ENCODE peak calls at places on chromosomes 13 and 19, in four cellular contexts. I, D, R and C are unnamed samples.

GRCh38 chr13:96686286-96686685 is 308.0 kb downstream of the OXGR1 start:
- DNase-seq in I (no peak), D (no peak), R (no peak), C (no peak)

GRCh38 chr19:12773571-12773970 is 1.8 kb downstream of the HOOK2 start:
- DNase-seq in I (no peak), D (no peak), R (no peak), C (no peak)

GRCh38 chr13:111895896-111896821 is 170.8 kb upstream of the SOX1 start:
- DNase-seq in I (no peak), D (no peak), R (no peak), C (no peak)

GRCh38 chr13:29515372-29515771 is 80.1 kb downstream of the SLC7A1 start:
- DNase-seq in I (no peak), D (no peak), R (no peak), C (no peak)

GRCh38 chr19:2089001-2089711 is 7.0 kb downstream of the MOB3A start:
- DNase-seq in I (no peak), D (no peak), R (no peak), C (no peak)

GRCh38 chr13:33610471-33611015 is 207.4 kb upstream of the RFC3 start:
- DNase-seq in I (peak), D (peak), R (no peak), C (no peak)

GRCh38 chr19:43799502-43800142 is 2.6 kb downstream of the LYPD5 start:
- DNase-seq in I (no peak), D (no peak), R (no peak), C (no peak)

GRCh38 chr19:5804516-5805464 is at the start of gene NRTN:
- DNase-seq in I (peak), D (no peak), R (peak), C (peak)

GRCh38 chr13:44050450-44051063 is 170.9 kb downstream of the LACC1 start:
- DNase-seq in I (no peak), D (peak), R (no peak), C (peak)

GRCh38 chr19:5563008-5563431 is 4.7 kb downstream of the TINCR start:
- DNase-seq in I (peak), D (no peak), R (no peak), C (no peak)

GRCh38 chr13:111458001-111458531 is 137.6 kb downstream of the TEX29 start:
- DNase-seq in I (no peak), D (no peak), R (no peak), C (no peak)

GRCh38 chr13:40648040-40648439 is 18.4 kb downstream of the FOXO1 start:
- DNase-seq in I (no peak), D (no peak), R (no peak), C (no peak)

GRCh38 chr19:54418030-54418929 is 3.0 kb downstream of the TTYH1 start:
- DNase-seq in I (no peak), D (peak), R (peak), C (no peak)

GRCh38 chr19:10929402-10929794 is 787 bp downstream of the TIMM29 start:
- DNase-seq in I (peak), D (no peak), R (peak), C (no peak)

GRCh38 chr13:112735791-112736190 is 46.0 kb downstream of the ATP11A start:
- DNase-seq in I (peak), D (no peak), R (no peak), C (no peak)

GRCh38 chr13:45441633-45442032 is 23.1 kb upstream of the COG3 start:
- DNase-seq in I (no peak), D (peak), R (no peak), C (no peak)

GRCh38 chr13:101712026-101712348 is 259.5 kb downstream of the ITGBL1 start:
- DNase-seq in I (no peak), D (no peak), R (no peak), C (no peak)

GRCh38 chr19:15178629-15179308 is 22.0 kb downstream of the NOTCH3 start:
- DNase-seq in I (peak), D (no peak), R (no peak), C (no peak)

GRCh38 chr19:15184776-15185175 is 16.0 kb downstream of the NOTCH3 start:
- DNase-seq in I (no peak), D (no peak), R (no peak), C (no peak)

GRCh38 chr19:15181394-15181793 is 19.4 kb downstream of the NOTCH3 start:
- DNase-seq in I (peak), D (no peak), R (no peak), C (no peak)

GRCh38 chr19:15177269-15178116 is 23.3 kb downstream of the NOTCH3 start:
- DNase-seq in I (peak), D (peak), R (peak), C (peak)

GRCh38 chr19:15180451-15181390 is 20.1 kb downstream of the NOTCH3 start:
- DNase-seq in I (peak), D (peak), R (peak), C (peak)
- TF ChIP-seq ELF4 in I (no peak), D (no peak), R (no peak), C (no peak)

GRCh38 chr19:16328824-16329482 is 4.3 kb downstream of the KLF2 start:
- DNase-seq in I (no peak), D (no peak), R (no peak), C (no peak)

GRCh38 chr19:16330811-16331690 is 6.4 kb downstream of the KLF2 start:
- DNase-seq in I (no peak), D (no peak), R (no peak), C (no peak)

GRCh38 chr19:16327911-16328823 is 3.5 kb downstream of the KLF2 start:
- DNase-seq in I (no peak), D (no peak), R (no peak), C (no peak)

GRCh38 chr19:16332991-16333624 is 8.5 kb downstream of the KLF2 start:
- DNase-seq in I (no peak), D (no peak), R (no peak), C (no peak)

DNA sequence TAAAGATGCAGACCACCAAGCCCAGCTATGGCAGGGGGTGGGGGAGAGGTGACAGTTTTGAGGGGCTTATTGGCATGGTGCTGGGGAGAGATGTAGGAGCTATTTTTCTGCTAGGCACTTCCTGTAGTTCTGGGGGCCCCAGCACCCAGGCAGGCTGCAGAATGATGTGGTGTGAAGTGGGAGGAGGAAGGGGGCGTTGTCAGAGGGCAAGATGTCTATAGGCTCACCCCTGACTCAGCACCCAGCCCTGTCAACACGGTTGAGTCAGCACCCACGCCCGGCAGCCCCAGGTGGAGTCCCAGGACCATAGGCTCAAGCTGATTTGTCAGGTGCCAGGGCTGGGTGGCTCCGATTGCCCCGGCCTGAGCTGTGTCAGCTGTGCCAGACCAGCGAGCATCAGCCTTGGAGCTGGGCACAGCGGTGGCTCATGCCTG is 5.8 kb downstream of the KLF2 start:
- DNase-seq in I (no peak), D (peak), R (peak), C (no peak)
- TF ChIP-seq ELF4 in I (no peak), D (no peak), R (no peak), C (no peak)

GRCh38 chr19:1000095-1000494 is at the start of gene GRIN3B:
- DNase-seq in I (peak), D (peak), R (peak), C (peak)

GRCh38 chr19:1003283-1003682 is 3.1 kb downstream of the GRIN3B start:
- DNase-seq in I (no peak), D (no peak), R (no peak), C (no peak)

GRCh38 chr19:1000591-1001537 is 645 bp downstream of the GRIN3B start:
- DNase-seq in I (no peak), D (no peak), R (no peak), C (no peak)

GRCh38 chr19:1002600-1002999 is 2.4 kb downstream of the GRIN3B start:
- DNase-seq in I (no peak), D (no peak), R (no peak), C (no peak)

GRCh38 chr19:1001538-1002166 is 1.4 kb downstream of the GRIN3B start:
- DNase-seq in I (peak), D (no peak), R (peak), C (peak)
- TF ChIP-seq ELF4 in I (no peak), D (no peak), R (no peak), C (no peak)

GRCh38 chr13:78102121-78102677 is 183.6 kb upstream of the EDNRB start:
- DNase-seq in I (no peak), D (no peak), R (no peak), C (no peak)

GRCh38 chr13:78098249-78098648 is 179.6 kb upstream of the EDNRB start:
- DNase-seq in I (no peak), D (no peak), R (no peak), C (no peak)

GRCh38 chr13:78100481-78100880 is 181.8 kb upstream of the EDNRB start:
- DNase-seq in I (no peak), D (no peak), R (no peak), C (no peak)
- TF ChIP-seq ELF4 in I (no peak), D (no peak), R (no peak), C (no peak)

GRCh38 chr13:74329978-74330377 is 195.8 kb upstream of the KLF12 start:
- DNase-seq in I (no peak), D (no peak), R (no peak), C (no peak)
- TF ChIP-seq ELF4 in I (no peak), D (no peak), R (no peak), C (no peak)

GRCh38 chr19:15717781-15718180 is 10.0 kb upstream of the OR10H2 start:
- DNase-seq in I (no peak), D (no peak), R (no peak), C (no peak)
- TF ChIP-seq ELF4 in I (no peak), D (no peak), R (no peak), C (no peak)

DNA sequence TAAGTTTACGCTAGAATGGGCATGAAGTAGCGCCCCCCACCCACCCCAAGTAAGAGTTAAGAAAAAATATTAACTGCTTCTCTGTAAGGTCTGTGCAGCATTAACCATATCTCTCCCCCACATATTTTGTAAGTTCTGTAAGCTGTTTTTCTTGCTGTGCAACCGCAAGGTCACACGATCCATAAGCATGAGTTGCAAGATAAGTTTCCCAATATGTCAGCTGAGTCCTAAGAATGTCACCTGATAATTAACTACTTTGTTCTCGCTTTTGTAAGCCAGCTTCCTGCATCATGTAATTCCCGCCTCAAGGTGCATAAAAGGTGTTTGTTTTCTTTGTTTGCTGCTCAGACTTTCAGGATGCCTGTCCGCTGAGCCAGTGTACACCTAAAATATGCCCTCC is 187.0 kb downstream of the MYO16 start:
- DNase-seq in I (no peak), D (no peak), R (peak), C (no peak)
- TF ChIP-seq ELF4 in I (no peak), D (no peak), R (no peak), C (no peak)

GRCh38 chr13:91721413-91721812 is 323.0 kb downstream of the GPC5 start:
- DNase-seq in I (no peak), D (no peak), R (no peak), C (no peak)
- TF ChIP-seq ELF4 in I (no peak), D (no peak), R (no peak), C (no peak)

GRCh38 chr13:64347662-64348061 is 2882.5 kb downstream of the PCDH9 start:
- DNase-seq in I (no peak), D (no peak), R (no peak), C (no peak)
- TF ChIP-seq ELF4 in I (no peak), D (no peak), R (no peak), C (no peak)

GRCh38 chr19:49362048-49362925 is at the start of gene TEAD2:
- DNase-seq in I (peak), D (peak), R (peak), C (peak)

GRCh38 chr19:49359851-49360845 is 2.1 kb downstream of the TEAD2 start:
- DNase-seq in I (no peak), D (no peak), R (no peak), C (no peak)

GRCh38 chr19:49362926-49363264 is 679 bp upstream of the TEAD2 start:
- DNase-seq in I (peak), D (peak), R (no peak), C (peak)

GRCh38 chr19:49363265-49364082 is at the start of gene DKKL1:
- DNase-seq in I (peak), D (peak), R (peak), C (peak)

GRCh38 chr19:49361438-49362047 is 673 bp downstream of the TEAD2 start:
- DNase-seq in I (peak), D (peak), R (peak), C (peak)
- TF ChIP-seq ELF4 in I (no peak), D (no peak), R (no peak), C (no peak)